ENCODE peak calls at places on chromosomes 1 and 21, in eight cellular contexts. T is WERI-Rb-1, W is ACHN, O is left ventricle myocardium superior, Z is HT1080, R is erythroblast, E is esophagus squamous epithelium, B is left kidney. A is an unnamed sample.

GRCh38 chr1:40439247-40439646 is 11.0 kb upstream of the ZFP69B start:
- DNase-seq in T (no peak), W (no peak), O (no peak), Z (no peak), R (no peak), E (no peak), B (peak), A (no peak)

GRCh38 chr1:182392045-182393028 is 747 bp upstream of the GLUL start:
- DNase-seq in T (no peak), W (peak), O (peak), Z (no peak), R (peak), E (no peak), B (no peak), A (peak)

GRCh38 chr1:97508653-97509218 is 412.1 kb downstream of the DPYD start:
- DNase-seq in T (no peak), W (no peak), O (peak), Z (no peak), R (no peak), E (no peak), B (no peak), A (no peak)

GRCh38 chr21:38311091-38311490 is 54.3 kb downstream of the KCNJ15 start:
- DNase-seq in T (peak), W (no peak), O (no peak), Z (no peak), R (no peak), E (no peak), B (peak), A (no peak)

GRCh38 chr1:27299385-27300252 is 22.3 kb upstream of the TMEM222 start:
- DNase-seq in T (peak), W (no peak), O (peak), Z (peak), R (no peak), E (no peak), B (peak), A (no peak)

GRCh38 chr1:204286841-204287387 is 72.8 kb downstream of the PLEKHA6 start:
- DNase-seq in T (no peak), W (peak), O (peak), Z (no peak), R (no peak), E (no peak), B (peak), A (peak)

GRCh38 chr1:1011388-1011949 is 1.8 kb upstream of the ISG15 start:
- DNase-seq in T (no peak), W (no peak), O (no peak), Z (no peak), R (no peak), E (no peak), B (no peak), A (no peak)

GRCh38 chr1:84492726-84493125 is 13.5 kb upstream of the SPATA1 start:
- DNase-seq in T (peak), W (no peak), O (no peak), Z (no peak), R (no peak), E (no peak), B (no peak), A (no peak)

GRCh38 chr1:20584890-20585289 is 4.0 kb upstream of the CDA start:
- DNase-seq in T (no peak), W (no peak), O (no peak), Z (peak), R (no peak), E (no peak), B (no peak), A (no peak)

GRCh38 chr1:184158911-184159701 is 107.6 kb downstream of the TSEN15 start:
- DNase-seq in T (no peak), W (no peak), O (no peak), Z (peak), R (no peak), E (no peak), B (no peak), A (peak)

GRCh38 chr1:167514278-167514677 is 4.1 kb downstream of the CD247 start:
- DNase-seq in T (no peak), W (no peak), O (no peak), Z (no peak), R (no peak), E (no peak), B (no peak), A (no peak)

GRCh38 chr1:47572731-47573505 is 135.1 kb downstream of the FOXD2 start:
- DNase-seq in T (no peak), W (no peak), O (no peak), Z (no peak), R (no peak), E (no peak), B (peak), A (no peak)

GRCh38 chr1:100080331-100080730 is 52.4 kb downstream of the SASS6 start:
- DNase-seq in T (no peak), W (no peak), O (no peak), Z (no peak), R (no peak), E (no peak), B (no peak), A (no peak)

GRCh38 chr1:151980287-151981177 is 13.1 kb downstream of the S100A10 start:
- DNase-seq in T (no peak), W (no peak), O (peak), Z (peak), R (no peak), E (no peak), B (peak), A (no peak)

GRCh38 chr1:117044217-117044616 is 15.9 kb upstream of the TTF2 start:
- DNase-seq in T (no peak), W (no peak), O (no peak), Z (no peak), R (peak), E (no peak), B (no peak), A (no peak)

GRCh38 chr1:200923607-200924006 is 28.9 kb downstream of the INAVA start:
- DNase-seq in T (no peak), W (no peak), O (no peak), Z (peak), R (no peak), E (no peak), B (no peak), A (no peak)

GRCh38 chr1:245469006-245469405 is 314.2 kb downstream of the KIF26B start:
- DNase-seq in T (no peak), W (no peak), O (no peak), Z (no peak), R (no peak), E (no peak), B (peak), A (no peak)

GRCh38 chr1:234866007-234866866 is 256.3 kb upstream of the IRF2BP2 start:
- DNase-seq in T (no peak), W (peak), O (peak), Z (peak), R (peak), E (no peak), B (no peak), A (peak)

GRCh38 chr1:66330711-66331110 is 203.2 kb upstream of the SGIP1 start:
- DNase-seq in T (no peak), W (no peak), O (no peak), Z (peak), R (no peak), E (no peak), B (no peak), A (no peak)